ENCODE peak calls at places on chromosomes 6 and 20, in six cellular contexts. C is H9, W is endothelial cell, A is bronchial epithelial cell, P is foreskin fibroblast, U is fibroblast of the aortic adventitia. O is an unnamed sample.

GRCh38 chr6:159929819-159930218 is 39.0 kb downstream of the MAS1 start:
- DNase-seq in C (no peak), W (no peak), A (peak; percentile 8), P (no peak), U (no peak), O (no peak)

GRCh38 chr20:36471885-36472642 is 69.3 kb upstream of the MYL9 start:
- DNase-seq in C (no peak), W (no peak), A (no peak), P (no peak), U (no peak), O (no peak)

GRCh38 chr6:139569561-139569960 is 195.1 kb upstream of the CITED2 start:
- DNase-seq in C (no peak), W (no peak), A (peak; percentile 92), P (peak; percentile 66), U (no peak), O (peak; percentile 73)

GRCh38 chr6:52571099-52571755 is 5.6 kb downstream of the TRAM2 start:
- DNase-seq in C (no peak), W (no peak), A (peak; percentile 55), P (no peak), U (no peak), O (no peak)

GRCh38 chr6:26033132-26033941 is 53.9 kb upstream of the HFE start:
- DNase-seq in C (peak; percentile 76), W (peak; percentile 58), A (peak; percentile 95), P (peak; percentile 95), U (peak; percentile 99), O (peak; percentile 99)

GRCh38 chr6:27772261-27773001 is 139.8 kb downstream of the OR2B2 start:
- DNase-seq in C (peak; percentile 94), W (peak; percentile 93), A (peak; percentile 86), P (peak; percentile 69), U (peak; percentile 77), O (peak; percentile 74)

GRCh38 chr6:1094306-1094705 is 217.6 kb upstream of the FOXQ1 start:
- DNase-seq in C (no peak), W (no peak), A (no peak), P (peak; percentile 70), U (peak; percentile 73), O (peak; percentile 30)

GRCh38 chr6:111591901-111592461 is 13.7 kb downstream of the TRAF3IP2 start:
- DNase-seq in C (no peak), W (no peak), A (peak; percentile 90), P (peak; percentile 71), U (peak; percentile 88), O (peak; percentile 79)

GRCh38 chr20:56769971-56770570 is 141.0 kb downstream of the TFAP2C start:
- DNase-seq in C (no peak), W (no peak), A (no peak), P (no peak), U (no peak), O (peak; percentile 7)

GRCh38 chr20:36941403-36941835 is 10.1 kb downstream of the SAMHD1 start:
- DNase-seq in C (no peak), W (no peak), A (no peak), P (peak; percentile 36), U (no peak), O (no peak)

GRCh38 chr20:54389872-54390271 is 85.5 kb upstream of the DOK5 start:
- DNase-seq in C (no peak), W (no peak), A (no peak), P (no peak), U (peak; percentile 71), O (no peak)

GRCh38 chr6:43992783-43993505 is 134.3 kb downstream of the MRPL14 start:
- DNase-seq in C (no peak), W (no peak), A (no peak), P (no peak), U (no peak), O (no peak)

GRCh38 chr6:37168809-37169457 is 1.0 kb upstream of the PIM1 start:
- DNase-seq in C (no peak), W (no peak), A (peak; percentile 48), P (peak; percentile 71), U (no peak), O (peak; percentile 52)

GRCh38 chr20:4060054-4060795 is 44.9 kb upstream of the RNF24 start:
- DNase-seq in C (no peak), W (no peak), A (no peak), P (no peak), U (no peak), O (no peak)

GRCh38 chr20:50774515-50774914 is 20.3 kb upstream of the BCAS4 start:
- DNase-seq in C (peak; percentile 4), W (no peak), A (no peak), P (no peak), U (no peak), O (no peak)

GRCh38 chr20:38125157-38126056 is 39.7 kb downstream of the TGM2 start:
- DNase-seq in C (no peak), W (no peak), A (peak; percentile 54), P (no peak), U (peak; percentile 91), O (no peak)

GRCh38 chr20:31608256-31608980 is 3.3 kb downstream of the ID1 start:
- DNase-seq in C (peak; percentile 92), W (peak; percentile 37), A (peak; percentile 70), P (no peak), U (peak; percentile 63), O (peak; percentile 45)

DNA sequence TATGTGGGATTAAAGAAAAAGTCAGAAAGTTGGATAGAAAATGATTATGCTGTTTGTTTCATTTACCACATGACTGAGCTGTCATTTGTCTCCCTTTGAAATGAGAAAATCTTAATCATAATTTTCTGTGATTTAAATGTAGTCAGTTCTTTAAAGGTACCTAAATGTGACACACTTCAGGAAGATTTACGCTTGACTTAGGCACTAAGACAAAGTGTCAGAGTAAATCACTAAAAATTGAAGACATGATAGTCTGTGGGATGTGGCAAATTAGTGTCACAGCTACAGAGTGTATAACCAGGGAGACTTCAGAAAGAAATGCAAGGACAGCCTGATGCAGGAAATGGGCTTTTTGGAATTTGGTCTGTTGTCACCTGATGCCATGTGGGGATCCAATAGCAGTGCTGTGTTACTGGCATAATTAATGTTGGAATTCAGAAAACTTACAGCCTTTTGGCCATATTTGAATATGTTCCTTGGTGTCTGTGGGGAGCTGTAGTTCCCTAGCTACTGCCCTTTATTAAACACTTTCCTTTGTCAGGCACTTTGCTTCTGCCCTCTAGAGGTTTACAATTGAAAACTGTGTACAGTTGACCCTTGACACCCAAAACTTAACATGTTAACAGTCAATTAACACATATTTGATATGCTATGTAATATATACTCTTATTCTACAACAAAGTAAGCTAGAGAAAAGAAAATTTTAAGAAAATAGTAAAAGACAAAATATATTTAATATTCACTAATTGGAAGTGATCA is 493.8 kb downstream of the UTRN start:
- DNase-seq in C (no peak), W (no peak), A (peak; percentile 21), P (no peak), U (no peak), O (peak; percentile 15)
- TF ChIP-seq CTCF in C (peak; percentile 60), W (no peak), A (no peak), P (peak; percentile 4), U (no peak), O (peak; percentile 63)

DNA sequence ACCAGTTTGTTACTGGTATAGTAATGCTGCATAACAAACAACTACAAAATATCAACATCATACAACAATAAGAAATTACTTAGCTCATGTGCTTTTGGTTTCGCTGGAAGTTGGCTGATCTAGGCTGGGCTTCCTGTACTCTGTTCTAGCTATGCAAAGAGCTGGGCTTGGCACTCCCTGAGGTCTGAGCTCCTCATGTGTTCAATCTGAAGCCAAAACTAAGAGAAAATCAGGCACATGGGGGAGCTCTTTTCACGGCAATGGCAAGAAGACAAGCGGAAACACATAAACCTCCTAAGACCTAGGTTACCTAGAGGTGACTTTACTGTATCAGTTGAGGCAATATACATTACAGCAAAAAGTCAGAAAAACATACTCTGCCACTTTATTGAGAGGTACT is 574.2 kb downstream of the KHDRBS2 start:
- DNase-seq in C (peak; percentile 30), W (peak; percentile 5), A (no peak), P (no peak), U (no peak), O (no peak)
- TF ChIP-seq CTCF in C (peak; percentile 50), W (no peak), A (no peak), P (no peak), U (no peak), O (no peak)

GRCh38 chr20:63495771-63496403 is 3.0 kb downstream of the EEF1A2 start:
- DNase-seq in C (peak; percentile 75), W (peak; percentile 82), A (peak; percentile 22), P (no peak), U (peak; percentile 37), O (peak; percentile 17)

GRCh38 chr20:63495167-63495720 is 3.6 kb downstream of the EEF1A2 start:
- DNase-seq in C (no peak), W (no peak), A (no peak), P (no peak), U (no peak), O (no peak)

GRCh38 chr20:63494084-63494419 is 4.8 kb downstream of the EEF1A2 start:
- DNase-seq in C (no peak), W (no peak), A (no peak), P (no peak), U (no peak), O (no peak)

GRCh38 chr20:63493563-63494020 is 5.3 kb downstream of the EEF1A2 start:
- DNase-seq in C (no peak), W (no peak), A (no peak), P (no peak), U (no peak), O (no peak)

DNA sequence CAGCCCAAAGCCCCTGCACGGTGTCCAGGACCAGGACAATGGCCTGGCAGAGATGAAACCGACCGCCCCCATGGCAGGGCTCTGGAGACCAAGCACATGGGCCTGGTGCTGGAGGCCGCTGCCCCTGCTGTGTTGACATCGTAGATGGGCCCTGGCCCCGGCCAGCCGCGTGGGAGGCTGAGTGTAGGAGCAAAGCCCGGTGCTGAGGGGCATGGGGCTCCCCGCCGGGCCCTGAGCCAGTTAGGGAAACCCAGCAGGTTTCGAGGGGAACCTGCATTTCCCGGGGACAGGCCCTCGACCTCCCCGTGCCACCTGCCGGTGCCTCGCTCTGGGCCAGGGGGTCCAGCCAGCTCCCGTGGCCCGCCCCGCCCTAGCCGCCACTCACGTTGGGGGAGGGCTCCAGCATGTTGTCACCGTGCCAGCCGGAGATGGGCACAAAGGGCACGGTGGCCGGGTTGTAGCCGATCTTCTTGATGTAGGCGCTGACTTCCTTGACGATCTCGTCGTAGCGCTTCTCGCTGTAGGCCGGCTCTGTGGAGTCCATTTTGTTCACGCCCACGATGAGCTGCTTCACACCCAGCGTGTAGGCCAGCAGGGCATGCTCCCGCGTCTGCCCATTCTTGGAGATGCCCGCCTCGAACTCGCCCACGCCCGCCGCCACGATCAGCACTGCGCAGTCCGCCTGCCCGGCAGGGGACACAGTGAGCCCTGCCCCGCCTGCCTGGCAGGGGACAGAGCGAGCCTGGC is 4.3 kb downstream of the EEF1A2 start:
- DNase-seq in C (peak; percentile 23), W (no peak), A (no peak), P (no peak), U (no peak), O (no peak)
- TF ChIP-seq CTCF in C (no peak), W (no peak), A (no peak), P (no peak), U (no peak), O (no peak)

DNA sequence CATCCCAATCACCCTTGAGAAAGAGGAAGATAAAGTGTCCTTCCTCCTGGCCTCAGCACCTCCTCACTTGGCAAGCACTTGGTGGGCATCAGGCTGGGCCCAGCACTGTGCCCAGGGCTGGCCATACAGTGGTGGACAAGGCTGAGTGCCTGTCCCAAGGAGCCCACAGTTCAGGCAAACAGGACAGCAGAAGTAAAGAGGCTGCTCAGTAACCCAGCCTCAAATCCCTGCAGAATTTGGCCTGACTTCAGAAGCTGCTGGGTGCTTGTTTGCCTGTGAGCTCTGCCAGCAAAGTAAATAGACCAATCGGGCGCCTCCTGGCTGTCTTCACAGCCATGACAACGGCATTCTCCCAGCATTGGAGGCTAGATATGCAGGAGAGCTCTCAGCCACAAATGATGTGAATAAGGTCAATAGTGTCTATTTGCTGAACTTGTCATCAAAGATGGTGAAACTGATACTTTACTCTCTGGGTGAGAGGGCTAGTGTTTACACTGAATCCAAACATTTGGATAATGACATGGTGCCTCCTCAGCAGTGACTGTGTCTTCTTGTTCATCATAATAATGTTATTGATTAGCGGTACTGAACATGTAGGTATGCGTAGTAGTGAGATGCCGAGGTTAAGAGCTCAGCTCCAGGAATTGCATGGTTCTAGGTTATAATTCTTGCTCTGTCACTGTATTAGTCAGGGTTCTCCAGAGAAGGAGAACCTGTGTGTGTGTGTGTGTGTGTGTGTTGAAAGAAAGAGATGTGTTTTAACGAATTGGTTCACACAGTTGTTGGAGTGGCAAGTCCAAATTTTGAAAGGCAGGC is 36.9 kb upstream of the FANCE start:
- DNase-seq in C (peak; percentile 72), W (peak; percentile 46), A (peak; percentile 71), P (peak; percentile 80), U (peak; percentile 91), O (peak; percentile 92)
- TF ChIP-seq CTCF in C (peak; percentile 72), W (peak; percentile 21), A (peak; percentile 80), P (peak; percentile 76), U (peak; percentile 64), O (peak; percentile 81)